ENCODE peak calls at places on chromosomes 13 and 19, in nine cellular contexts. P is activated CD4-positive, alpha-beta T cell treated with anti-CD3 and anti-CD28 coated beads, Interleukin-2, amount 10 ng/mL, durations not matched to agents 7 days and 5 days; X is NCI-H1105 treated with DMSO at 0.1 percent for 48 hours; M is nephron progenitor cell; E is hippocampal formation; N is PC-3; L is retina; Z is PC-9; G is stimulated activated CD4-positive, alpha-beta T cell treated with anti-CD3 and anti-CD28 coated beads, Interleukin-1b, Interleukin-23, amount 100 ng/mL, for 1 hour. I is an unnamed sample.

GRCh38 chr13:51867062-51867461 is 5.3 kb downstream of the CCDC70 start:
- DNase-seq in P (no peak), X (no peak), M (no peak), E (no peak), N (no peak), L (no peak), Z (no peak), G (no peak), I (no peak)

GRCh38 chr13:97226788-97227627 is 4.9 kb downstream of the MBNL2 start:
- DNase-seq in P (peak), X (peak), M (no peak), E (no peak), N (no peak), L (no peak), Z (no peak), G (no peak), I (no peak)

GRCh38 chr19:40286674-40287421 is 1.7 kb upstream of the AKT2 start:
- DNase-seq in P (no peak), X (no peak), M (no peak), E (no peak), N (no peak), L (no peak), Z (no peak), G (no peak), I (no peak)

GRCh38 chr13:112688560-112689497 is 1.0 kb upstream of the ATP11A start:
- DNase-seq in P (peak), X (no peak), M (no peak), E (peak), N (no peak), L (no peak), Z (no peak), G (no peak), I (no peak)

GRCh38 chr19:53492153-53492552 is 24.6 kb downstream of the ZNF813 start:
- DNase-seq in P (no peak), X (no peak), M (no peak), E (no peak), N (no peak), L (no peak), Z (no peak), G (no peak), I (no peak)

GRCh38 chr13:41284512-41285288 is 21.3 kb upstream of the MTRF1 start:
- DNase-seq in P (no peak), X (no peak), M (no peak), E (no peak), N (peak), L (no peak), Z (peak), G (no peak), I (no peak)

GRCh38 chr13:83895994-83896580 is 13.8 kb upstream of the SLITRK1 start:
- DNase-seq in P (no peak), X (no peak), M (no peak), E (no peak), N (peak), L (no peak), Z (no peak), G (no peak), I (no peak)

GRCh38 chr19:50330365-50331078 is 1.3 kb upstream of the KCNC3 start:
- DNase-seq in P (peak), X (peak), M (peak), E (peak), N (peak), L (peak), Z (peak), G (peak), I (peak)

GRCh38 chr19:3450796-3451411 is 29.4 kb downstream of the SMIM24 start:
- DNase-seq in P (no peak), X (no peak), M (no peak), E (no peak), N (peak), L (no peak), Z (peak), G (no peak), I (no peak)

GRCh38 chr13:71309905-71310304 is 557.1 kb downstream of the DACH1 start:
- DNase-seq in P (no peak), X (no peak), M (no peak), E (no peak), N (no peak), L (no peak), Z (no peak), G (no peak), I (no peak)

GRCh38 chr19:46849610-46850009 is 1.0 kb downstream of the AP2S1 start:
- DNase-seq in P (no peak), X (no peak), M (peak), E (no peak), N (no peak), L (no peak), Z (no peak), G (no peak), I (no peak)

GRCh38 chr19:35644987-35645679 is 3.0 kb upstream of the COX6B1 start:
- DNase-seq in P (peak), X (peak), M (peak), E (peak), N (peak), L (peak), Z (no peak), G (peak), I (peak)

GRCh38 chr19:51696606-51697005 is 3.5 kb downstream of the SPACA6 start:
- DNase-seq in P (no peak), X (no peak), M (no peak), E (no peak), N (no peak), L (no peak), Z (no peak), G (no peak), I (no peak)

GRCh38 chr19:15452111-15453047 is 2.6 kb upstream of the WIZ start:
- DNase-seq in P (no peak), X (no peak), M (peak), E (peak), N (peak), L (peak), Z (peak), G (no peak), I (peak)

GRCh38 chr13:61413572-61413971 is 2.1 kb downstream of the PCDH20 start:
- DNase-seq in P (no peak), X (peak), M (peak), E (no peak), N (no peak), L (peak), Z (no peak), G (no peak), I (peak)

GRCh38 chr13:98171806-98172569 is 5.1 kb downstream of the RNF113B start:
- DNase-seq in P (no peak), X (no peak), M (peak), E (no peak), N (no peak), L (peak), Z (no peak), G (no peak), I (no peak)

GRCh38 chr13:59358014-59358413 is 805.7 kb downstream of the DIAPH3 start:
- DNase-seq in P (no peak), X (no peak), M (no peak), E (no peak), N (no peak), L (no peak), Z (no peak), G (no peak), I (no peak)

GRCh38 chr13:48564046-48564445 is 31.2 kb upstream of the RCBTB2 start:
- DNase-seq in P (no peak), X (no peak), M (no peak), E (no peak), N (peak), L (no peak), Z (no peak), G (no peak), I (no peak)

GRCh38 chr13:32840840-32841713 is 175.1 kb upstream of the KL start:
- DNase-seq in P (no peak), X (no peak), M (no peak), E (no peak), N (no peak), L (no peak), Z (no peak), G (no peak), I (no peak)

GRCh38 chr13:101626925-101627555 is 174.6 kb downstream of the ITGBL1 start:
- DNase-seq in P (peak), X (no peak), M (no peak), E (no peak), N (peak), L (no peak), Z (no peak), G (no peak), I (no peak)

GRCh38 chr19:17246681-17247425 is 1.1 kb upstream of the NR2F6 start:
- DNase-seq in P (no peak), X (peak), M (peak), E (no peak), N (no peak), L (no peak), Z (peak), G (no peak), I (no peak)

GRCh38 chr19:16369664-16370576 is 45.3 kb downstream of the KLF2 start:
- DNase-seq in P (peak), X (no peak), M (no peak), E (no peak), N (no peak), L (no peak), Z (no peak), G (no peak), I (no peak)

GRCh38 chr13:52665325-52665724 is 12.7 kb downstream of the SUGT1 start:
- DNase-seq in P (no peak), X (no peak), M (no peak), E (no peak), N (peak), L (no peak), Z (peak), G (no peak), I (no peak)

GRCh38 chr13:49132479-49133002 is 87.6 kb upstream of the MLNR start:
- DNase-seq in P (no peak), X (no peak), M (no peak), E (no peak), N (no peak), L (no peak), Z (no peak), G (no peak), I (no peak)

GRCh38 chr19:22519152-22519551 is 97.0 kb upstream of the ZNF98 start:
- DNase-seq in P (no peak), X (no peak), M (no peak), E (no peak), N (no peak), L (no peak), Z (no peak), G (no peak), I (no peak)

GRCh38 chr19:35041548-35042055 is at the start of gene HPN:
- DNase-seq in P (no peak), X (no peak), M (peak), E (no peak), N (no peak), L (no peak), Z (no peak), G (no peak), I (no peak)

GRCh38 chr19:7454998-7455397 is 33.8 kb downstream of the PEX11G start:
- DNase-seq in P (no peak), X (no peak), M (no peak), E (no peak), N (no peak), L (no peak), Z (no peak), G (no peak), I (no peak)

GRCh38 chr19:4256563-4256962 is 9.7 kb downstream of the YJU2 start:
- DNase-seq in P (no peak), X (no peak), M (no peak), E (no peak), N (no peak), L (no peak), Z (no peak), G (no peak), I (no peak)

GRCh38 chr13:26679411-26679810 is 81.2 kb downstream of the GPR12 start:
- DNase-seq in P (no peak), X (no peak), M (no peak), E (no peak), N (peak), L (peak), Z (no peak), G (no peak), I (no peak)

GRCh38 chr19:43784251-43784980 is 3.6 kb upstream of the KCNN4 start:
- DNase-seq in P (peak), X (no peak), M (no peak), E (no peak), N (peak), L (no peak), Z (peak), G (peak), I (no peak)

GRCh38 chr19:14354445-14354844 is 26.8 kb upstream of the ADGRE5 start:
- DNase-seq in P (no peak), X (no peak), M (no peak), E (no peak), N (peak), L (no peak), Z (no peak), G (no peak), I (no peak)